ENCODE peak calls at places on chromosomes 3 and 15, in eight cellular contexts. E, F, R, Z, L, U, M and P are unnamed samples.

GRCh38 chr15:88450125-88450798 is 16.9 kb downstream of the MRPL46 start:
- DNase-seq in Z (peak; percentile 87), F (peak; percentile 26), U (peak; percentile 72), M (peak; percentile 85), R (peak; percentile 71), E (peak; percentile 82), L (peak; percentile 55), P (peak; percentile 85)

GRCh38 chr3:39126532-39127071 is 19.1 kb downstream of the TTC21A start:
- DNase-seq in Z (no peak), M (peak; percentile 52), L (no peak), R (peak; percentile 81), U (no peak), E (peak; percentile 57), F (no peak), P (peak; percentile 68)

GRCh38 chr3:155861476-155862183 is 7.4 kb upstream of the SLC33A1 start:
- DNase-seq in L (no peak), E (no peak), U (no peak), F (no peak), M (no peak), R (no peak), Z (no peak), P (no peak)

GRCh38 chr3:186142556-186142955 is 33.7 kb upstream of the ETV5 start:
- DNase-seq in E (no peak), F (no peak), M (no peak), L (no peak), R (peak; percentile 1), Z (no peak), U (no peak), P (no peak)

GRCh38 chr15:61169904-61170695 is 59.0 kb downstream of the RORA start:
- DNase-seq in L (no peak), M (peak; percentile 16), E (peak; percentile 43), R (no peak), F (no peak), U (no peak), Z (no peak), P (no peak)

GRCh38 chr3:86895202-86895601 is 95.7 kb downstream of the VGLL3 start:
- DNase-seq in U (no peak), E (no peak), R (no peak), M (no peak), L (no peak), Z (no peak), F (no peak), P (no peak)

GRCh38 chr3:101625879-101626278 is 51.1 kb downstream of the ZBTB11 start:
- DNase-seq in R (no peak), F (no peak), E (no peak), M (no peak), L (no peak), U (no peak), Z (no peak), P (no peak)

GRCh38 chr3:151345854-151346253 is 16.5 kb upstream of the P2RY13 start:
- DNase-seq in U (no peak), M (no peak), L (peak; percentile 21), R (peak; percentile 70), Z (no peak), E (no peak), F (peak; percentile 38), P (no peak)

GRCh38 chr3:76501315-76501714 is 538.6 kb upstream of the ROBO2 start:
- DNase-seq in R (no peak), M (no peak), F (no peak), Z (no peak), E (no peak), L (no peak), U (no peak), P (no peak)

GRCh38 chr3:165716592-165716991 is 120.6 kb downstream of the BCHE start:
- DNase-seq in L (no peak), Z (no peak), E (no peak), F (no peak), U (no peak), R (no peak), M (no peak), P (no peak)

GRCh38 chr15:39976291-39977274 is 42.7 kb downstream of the EIF2AK4 start:
- DNase-seq in Z (peak; percentile 85), M (peak; percentile 61), F (no peak), L (peak; percentile 62), E (no peak), R (peak; percentile 68), U (peak; percentile 79), P (peak; percentile 51)

GRCh38 chr3:60364475-60364874 is 886.8 kb downstream of the FHIT start:
- DNase-seq in E (no peak), L (no peak), Z (no peak), F (no peak), R (no peak), M (no peak), U (no peak), P (no peak)

GRCh38 chr3:53516339-53516738 is 21.9 kb downstream of the CACNA1D start:
- DNase-seq in M (no peak), Z (no peak), E (no peak), F (no peak), R (no peak), U (no peak), L (no peak), P (no peak)

GRCh38 chr3:48157950-48158376 is 30.3 kb downstream of the CDC25A start:
- DNase-seq in F (peak; percentile 33), U (peak; percentile 76), E (peak; percentile 70), M (peak; percentile 84), L (peak; percentile 71), R (peak; percentile 83), Z (peak; percentile 86), P (peak; percentile 45)

GRCh38 chr3:16329792-16330061 is 64.7 kb downstream of the OXNAD1 start:
- DNase-seq in E (no peak), L (no peak), U (no peak), Z (peak; percentile 53), M (peak; percentile 83), F (no peak), R (no peak), P (no peak)

GRCh38 chr3:61222428-61222827 is 28.8 kb downstream of the FHIT start:
- DNase-seq in M (no peak), E (no peak), F (no peak), L (no peak), R (no peak), Z (no peak), U (no peak), P (no peak)

GRCh38 chr3:152413244-152413643 is 144.5 kb downstream of the MBNL1 start:
- DNase-seq in Z (no peak), E (no peak), L (no peak), M (no peak), U (no peak), R (no peak), F (no peak), P (no peak)

GRCh38 chr3:55440406-55440708 is 46.7 kb downstream of the WNT5A start:
- DNase-seq in E (no peak), R (peak; percentile 0), M (no peak), F (no peak), L (no peak), Z (no peak), U (no peak), P (no peak)

GRCh38 chr3:20657566-20657965 is 471.6 kb upstream of the SGO1 start:
- DNase-seq in M (no peak), F (no peak), U (no peak), R (no peak), E (no peak), Z (no peak), L (no peak), P (no peak)

GRCh38 chr3:51942603-51943450 is 664 bp downstream of the PARP3 start:
- DNase-seq in M (no peak), E (peak; percentile 78), L (peak; percentile 79), U (peak; percentile 74), Z (peak; percentile 83), F (no peak), R (peak; percentile 63), P (peak; percentile 66)

GRCh38 chr15:31342781-31343626 is 16.4 kb downstream of the KLF13 start:
- DNase-seq in M (peak; percentile 25), L (peak; percentile 37), U (no peak), E (no peak), F (no peak), Z (no peak), R (no peak), P (no peak)